ENCODE peak calls at places on chromosomes 13 and 19, in ten cellular contexts. One of them, this sample, is unnamed.
A peak's percentile ranks its signal among the peaks of the same experiment; 100 is the strongest.

GRCh38 chr13:49926019-49926418 is 10.1 kb downstream of the SPRYD7 start:
- DNase-seq in activated gamma-delta T cell treated with Interleukin-2 at 50 U/mL for 16 hours: no peak
- DNase-seq in transverse colon: no peak
- DNase-seq in astrocyte: no peak
- DNase-seq in stimulated activated CD8-positive, alpha-beta memory T cell treated with anti-CD3 and anti-CD28 coated beads, Interleukin-7, amount 100 ng/mL, for 1 hour: no peak
- DNase-seq in MCF 10A: no peak
- DNase-seq in NCI-H82: no peak
- DNase-seq in lung microvascular endothelial cell: no peak
- DNase-seq in SK-N-DZ: no peak
- DNase-seq in cardiac muscle cell: no peak
- DNase-seq in this sample: no peak

GRCh38 chr13:85509512-85509911 is 289.7 kb downstream of the SLITRK6 start:
- DNase-seq in NCI-H82: no peak
- DNase-seq in transverse colon: no peak
- DNase-seq in astrocyte: peak; percentile 39
- DNase-seq in lung microvascular endothelial cell: no peak
- DNase-seq in stimulated activated CD8-positive, alpha-beta memory T cell treated with anti-CD3 and anti-CD28 coated beads, Interleukin-7, amount 100 ng/mL, for 1 hour: no peak
- DNase-seq in SK-N-DZ: no peak
- DNase-seq in MCF 10A: peak; percentile 67
- DNase-seq in cardiac muscle cell: no peak
- DNase-seq in activated gamma-delta T cell treated with Interleukin-2 at 50 U/mL for 16 hours: no peak
- DNase-seq in this sample: no peak

GRCh38 chr19:8858260-8858659 is 26.1 kb downstream of the MBD3L1 start:
- DNase-seq in stimulated activated CD8-positive, alpha-beta memory T cell treated with anti-CD3 and anti-CD28 coated beads, Interleukin-7, amount 100 ng/mL, for 1 hour: no peak
- DNase-seq in cardiac muscle cell: no peak
- DNase-seq in transverse colon: no peak
- DNase-seq in NCI-H82: no peak
- DNase-seq in SK-N-DZ: no peak
- DNase-seq in activated gamma-delta T cell treated with Interleukin-2 at 50 U/mL for 16 hours: no peak
- DNase-seq in lung microvascular endothelial cell: no peak
- DNase-seq in astrocyte: no peak
- DNase-seq in MCF 10A: no peak
- DNase-seq in this sample: no peak

GRCh38 chr13:28718186-28718537 is 608 bp downstream of the SLC46A3 start:
- DNase-seq in stimulated activated CD8-positive, alpha-beta memory T cell treated with anti-CD3 and anti-CD28 coated beads, Interleukin-7, amount 100 ng/mL, for 1 hour: no peak
- DNase-seq in lung microvascular endothelial cell: peak; percentile 55
- DNase-seq in activated gamma-delta T cell treated with Interleukin-2 at 50 U/mL for 16 hours: no peak
- DNase-seq in astrocyte: no peak
- DNase-seq in cardiac muscle cell: no peak
- DNase-seq in SK-N-DZ: no peak
- DNase-seq in transverse colon: no peak
- DNase-seq in MCF 10A: peak; percentile 80
- DNase-seq in NCI-H82: no peak
- DNase-seq in this sample: no peak

GRCh38 chr19:55545913-55546495 is 661 bp upstream of the SBK3 start:
- DNase-seq in stimulated activated CD8-positive, alpha-beta memory T cell treated with anti-CD3 and anti-CD28 coated beads, Interleukin-7, amount 100 ng/mL, for 1 hour: no peak
- DNase-seq in NCI-H82: no peak
- DNase-seq in activated gamma-delta T cell treated with Interleukin-2 at 50 U/mL for 16 hours: no peak
- DNase-seq in lung microvascular endothelial cell: no peak
- DNase-seq in cardiac muscle cell: no peak
- DNase-seq in transverse colon: no peak
- DNase-seq in MCF 10A: no peak
- DNase-seq in SK-N-DZ: no peak
- DNase-seq in astrocyte: no peak
- DNase-seq in this sample: no peak

GRCh38 chr19:48480151-48480475 is 10.9 kb downstream of the CYTH2 start:
- DNase-seq in MCF 10A: no peak
- DNase-seq in NCI-H82: peak; percentile 39
- DNase-seq in activated gamma-delta T cell treated with Interleukin-2 at 50 U/mL for 16 hours: no peak
- DNase-seq in SK-N-DZ: no peak
- DNase-seq in stimulated activated CD8-positive, alpha-beta memory T cell treated with anti-CD3 and anti-CD28 coated beads, Interleukin-7, amount 100 ng/mL, for 1 hour: no peak
- DNase-seq in cardiac muscle cell: no peak
- DNase-seq in astrocyte: no peak
- DNase-seq in lung microvascular endothelial cell: peak; percentile 69
- DNase-seq in transverse colon: peak; percentile 57
- DNase-seq in this sample: no peak

GRCh38 chr13:79815041-79815440 is 334.1 kb downstream of the NDFIP2 start:
- DNase-seq in transverse colon: no peak
- DNase-seq in activated gamma-delta T cell treated with Interleukin-2 at 50 U/mL for 16 hours: no peak
- DNase-seq in SK-N-DZ: no peak
- DNase-seq in NCI-H82: no peak
- DNase-seq in astrocyte: no peak
- DNase-seq in cardiac muscle cell: no peak
- DNase-seq in stimulated activated CD8-positive, alpha-beta memory T cell treated with anti-CD3 and anti-CD28 coated beads, Interleukin-7, amount 100 ng/mL, for 1 hour: no peak
- DNase-seq in MCF 10A: no peak
- DNase-seq in lung microvascular endothelial cell: no peak
- DNase-seq in this sample: no peak

GRCh38 chr19:58374200-58374599 is 6.6 kb downstream of the ZNF837 start:
- DNase-seq in MCF 10A: peak; percentile 32
- DNase-seq in lung microvascular endothelial cell: no peak
- DNase-seq in cardiac muscle cell: no peak
- DNase-seq in NCI-H82: no peak
- DNase-seq in stimulated activated CD8-positive, alpha-beta memory T cell treated with anti-CD3 and anti-CD28 coated beads, Interleukin-7, amount 100 ng/mL, for 1 hour: no peak
- DNase-seq in activated gamma-delta T cell treated with Interleukin-2 at 50 U/mL for 16 hours: no peak
- DNase-seq in SK-N-DZ: no peak
- DNase-seq in astrocyte: no peak
- DNase-seq in transverse colon: no peak
- DNase-seq in this sample: no peak

GRCh38 chr19:12834418-12834943 is at the start of gene RTBDN:
- DNase-seq in cardiac muscle cell: no peak
- DNase-seq in lung microvascular endothelial cell: no peak
- DNase-seq in stimulated activated CD8-positive, alpha-beta memory T cell treated with anti-CD3 and anti-CD28 coated beads, Interleukin-7, amount 100 ng/mL, for 1 hour: no peak
- DNase-seq in transverse colon: no peak
- DNase-seq in NCI-H82: peak; percentile 85
- DNase-seq in astrocyte: no peak
- DNase-seq in MCF 10A: no peak
- DNase-seq in SK-N-DZ: peak; percentile 70
- DNase-seq in activated gamma-delta T cell treated with Interleukin-2 at 50 U/mL for 16 hours: no peak
- DNase-seq in this sample: no peak

GRCh38 chr13:41075034-41075433 is 13.7 kb downstream of the WBP4 start:
- DNase-seq in transverse colon: no peak
- DNase-seq in SK-N-DZ: no peak
- DNase-seq in activated gamma-delta T cell treated with Interleukin-2 at 50 U/mL for 16 hours: peak; percentile 20
- DNase-seq in stimulated activated CD8-positive, alpha-beta memory T cell treated with anti-CD3 and anti-CD28 coated beads, Interleukin-7, amount 100 ng/mL, for 1 hour: no peak
- DNase-seq in lung microvascular endothelial cell: peak; percentile 74
- DNase-seq in NCI-H82: peak; percentile 73
- DNase-seq in MCF 10A: peak; percentile 53
- DNase-seq in cardiac muscle cell: peak; percentile 64
- DNase-seq in astrocyte: no peak
- DNase-seq in this sample: peak; percentile 49

GRCh38 chr19:4518345-4519171 is at the start of gene PLIN4:
- DNase-seq in astrocyte: peak; percentile 4
- DNase-seq in NCI-H82: peak; percentile 25
- DNase-seq in MCF 10A: peak; percentile 60
- DNase-seq in transverse colon: peak; percentile 60
- DNase-seq in cardiac muscle cell: no peak
- DNase-seq in activated gamma-delta T cell treated with Interleukin-2 at 50 U/mL for 16 hours: no peak
- DNase-seq in stimulated activated CD8-positive, alpha-beta memory T cell treated with anti-CD3 and anti-CD28 coated beads, Interleukin-7, amount 100 ng/mL, for 1 hour: no peak
- DNase-seq in lung microvascular endothelial cell: peak; percentile 90
- DNase-seq in SK-N-DZ: no peak
- DNase-seq in this sample: no peak

GRCh38 chr13:40187836-40188591 is 478.4 kb downstream of the FOXO1 start:
- DNase-seq in transverse colon: no peak
- DNase-seq in lung microvascular endothelial cell: no peak
- DNase-seq in astrocyte: no peak
- DNase-seq in cardiac muscle cell: no peak
- DNase-seq in stimulated activated CD8-positive, alpha-beta memory T cell treated with anti-CD3 and anti-CD28 coated beads, Interleukin-7, amount 100 ng/mL, for 1 hour: no peak
- DNase-seq in NCI-H82: no peak
- DNase-seq in SK-N-DZ: no peak
- DNase-seq in MCF 10A: no peak
- DNase-seq in activated gamma-delta T cell treated with Interleukin-2 at 50 U/mL for 16 hours: peak; percentile 35
- DNase-seq in this sample: peak; percentile 69

This sample was measured in mucosa of descending colon.